ENCODE peak calls at places on chromosomes 3 and 15, in six cellular contexts. R, T, J, H, Y and M are unnamed samples. For H3K9me3, the result is how much of the 10 kb centered on the place peaks cover.

GRCh38 chr3:43190682-43191081 is 84.8 kb upstream of the POMGNT2 start:
- DNase-seq in J (no peak), T (no peak), Y (no peak), R (peak), H (no peak), M (no peak)

GRCh38 chr3:108090066-108090700 is 648 bp downstream of the CD47 start:
- DNase-seq in R (peak), J (peak), Y (peak), T (no peak), H (peak), M (peak)

GRCh38 chr15:94580186-94580585 is 348.8 kb downstream of the MCTP2 start:
- DNase-seq in T (no peak), J (no peak), H (no peak), R (no peak), Y (no peak), M (no peak)

GRCh38 chr15:79372428-79372827 is 59.7 kb upstream of the MINAR1 start:
- DNase-seq in T (no peak), H (no peak), J (no peak), R (no peak), Y (no peak), M (no peak)

GRCh38 chr3:146044046-146044445 is 116.9 kb downstream of the PLOD2 start:
- DNase-seq in H (no peak), R (no peak), Y (no peak), J (no peak), T (no peak), M (no peak)

GRCh38 chr3:125398952-125399351 is 23.8 kb upstream of the ZNF148 start:
- DNase-seq in H (no peak), Y (no peak), J (no peak), R (no peak), T (no peak), M (no peak)

GRCh38 chr3:116440196-116440595 is 5.1 kb downstream of the LSAMP start:
- DNase-seq in J (no peak), R (peak), T (no peak), H (no peak), Y (no peak), M (no peak)

GRCh38 chr3:46154300-46154699 is 53.8 kb downstream of the CCR1 start:
- DNase-seq in R (no peak), H (no peak), Y (no peak), J (no peak), T (no peak), M (no peak)

GRCh38 chr3:56019490-56019889 is 448.8 kb downstream of the ERC2 start:
- DNase-seq in H (no peak), J (no peak), T (no peak), R (no peak), Y (no peak), M (no peak)

GRCh38 chr3:170639003-170639402 is 53.1 kb upstream of the SLC7A14 start:
- DNase-seq in J (no peak), H (no peak), T (no peak), R (no peak), Y (no peak), M (no peak)

GRCh38 chr3:72683068-72683467 is 165.2 kb downstream of the SHQ1 start:
- DNase-seq in T (no peak), Y (no peak), R (no peak), H (no peak), J (no peak), M (no peak)

GRCh38 chr3:35932995-35933394 is 293.7 kb downstream of the ARPP21 start:
- DNase-seq in R (peak), H (no peak), T (peak), Y (no peak), J (no peak), M (no peak)

GRCh38 chr3:46110701-46111493 is 83.6 kb upstream of the XCR1 start:
- DNase-seq in R (peak), T (no peak), Y (no peak), H (no peak), J (no peak), M (no peak)

GRCh38 chr3:66453525-66454463 is 47.0 kb downstream of the LRIG1 start:
- DNase-seq in J (no peak), R (no peak), T (peak), Y (no peak), H (no peak), M (no peak)

GRCh38 chr3:69051796-69052566 is at the start of gene TMF1:
- DNase-seq in Y (peak), J (peak), R (peak), H (peak), T (peak), M (peak)

GRCh38 chr3:114554716-114555115 is 260.9 kb downstream of the TIGIT start:
- DNase-seq in R (no peak), T (no peak), J (no peak), H (no peak), Y (no peak), M (no peak)

DNA sequence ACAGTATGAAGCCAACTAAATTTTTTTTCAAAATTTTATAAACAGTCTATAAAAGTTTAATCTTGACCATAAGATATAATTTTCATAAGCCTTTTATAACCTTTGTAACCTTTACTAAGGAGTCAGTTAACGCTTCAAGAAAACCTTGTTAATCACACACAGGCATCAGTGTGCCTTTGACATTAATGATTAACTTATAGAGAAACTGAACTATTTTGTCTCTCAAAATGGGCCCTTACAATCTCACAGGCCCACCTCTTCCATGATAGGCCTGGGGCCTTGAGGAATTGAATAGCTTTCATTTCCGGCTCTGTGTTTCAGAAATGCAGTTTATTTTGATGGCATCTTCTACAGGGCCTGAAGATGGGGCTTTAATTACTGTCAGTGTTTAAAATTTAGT is 70.1 kb downstream of the CD200 start:
- DNase-seq in R (no peak), T (no peak), H (no peak), Y (no peak), J (no peak), M (no peak)
- H3K9me3 ChIP-seq in R (under half), T (under half), H (under half), Y (under half), J (under half), M (under half)

DNA sequence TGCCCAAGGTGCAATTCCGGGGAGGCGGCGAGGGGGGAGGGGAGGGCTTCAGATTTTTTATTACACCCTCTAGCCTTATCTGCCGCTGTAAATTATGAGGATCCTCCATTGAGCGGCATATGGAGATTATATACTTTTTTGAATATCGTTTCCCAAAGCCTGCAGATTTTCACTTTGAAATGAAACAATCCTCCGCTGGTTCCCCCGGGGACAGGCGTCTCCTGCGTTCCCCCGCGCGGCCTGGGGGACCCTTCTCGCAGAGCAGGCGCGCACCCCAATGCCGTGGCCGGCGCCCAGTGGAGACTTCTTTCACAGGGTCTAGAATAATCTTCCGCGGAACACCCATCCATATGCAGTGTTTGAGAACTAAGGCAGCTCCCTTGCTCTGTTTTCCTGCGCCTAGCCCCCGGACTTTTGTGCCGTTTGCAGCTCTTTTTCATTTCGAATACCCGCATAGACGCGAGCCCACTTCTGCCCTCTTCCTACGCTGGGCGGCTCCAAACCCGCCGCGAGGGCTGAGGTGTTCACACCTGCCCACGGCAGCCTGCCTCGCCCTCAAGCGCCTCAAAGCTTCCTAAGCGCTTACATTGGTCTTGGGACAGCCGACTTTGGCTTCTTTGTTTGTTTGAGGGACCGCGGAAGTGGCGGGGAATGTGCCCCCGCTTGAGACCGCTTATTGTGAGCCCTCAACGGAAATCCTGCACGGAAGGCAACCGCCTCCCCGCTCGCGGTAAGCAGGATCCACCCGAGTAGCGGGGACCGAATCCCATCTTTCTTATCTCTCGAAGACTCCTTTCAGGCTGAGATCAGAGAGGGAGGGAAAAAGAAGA is 7.5 kb downstream of the SOX14 start:
- DNase-seq in Y (no peak), T (no peak), H (no peak), J (no peak), R (no peak), M (no peak)
- H3K9me3 ChIP-seq in Y (under half), T (under half), H (under half), J (under half), R (under half), M (under half)

DNA sequence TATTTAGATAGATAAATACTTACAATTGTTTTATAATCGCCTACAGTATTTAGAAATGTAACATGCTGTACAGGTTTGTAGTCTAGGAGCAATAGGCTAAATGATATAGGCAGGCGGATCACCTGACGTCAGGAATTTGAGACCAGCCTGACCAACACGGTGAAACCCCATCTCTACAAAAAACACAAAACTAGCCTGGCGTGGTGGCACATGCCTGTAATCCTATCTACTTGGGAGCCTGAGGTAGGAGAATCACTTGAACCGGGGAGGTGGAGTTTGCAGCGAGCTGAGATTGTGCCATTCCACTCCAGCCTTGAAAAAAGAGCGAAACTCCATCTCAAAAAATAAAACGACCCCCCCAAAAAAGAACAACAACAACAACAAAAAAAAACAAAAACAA is 375.2 kb upstream of the EPHA3 start:
- DNase-seq in T (no peak), R (no peak), Y (no peak), H (no peak), J (no peak), M (no peak)
- H3K9me3 ChIP-seq in T (under half), R (under half), Y (under half), H (under half), J (under half), M (under half)

GRCh38 chr15:88832791-88833190 is 29.6 kb downstream of the ACAN start:
- DNase-seq in T (no peak), R (no peak), H (no peak), J (no peak), Y (no peak), M (no peak)
- H3K9me3 ChIP-seq in T (under half), R (under half), H (under half), J (under half), Y (under half), M (under half)

GRCh38 chr3:54225841-54226528 is 103.6 kb downstream of the CACNA2D3 start:
- DNase-seq in H (no peak), J (no peak), Y (no peak), R (no peak), T (peak), M (no peak)

GRCh38 chr3:54222318-54222717 is 100.0 kb downstream of the CACNA2D3 start:
- DNase-seq in R (no peak), Y (no peak), H (no peak), T (no peak), J (no peak), M (no peak)

GRCh38 chr3:54228806-54229205 is 106.5 kb downstream of the CACNA2D3 start:
- DNase-seq in Y (no peak), H (no peak), T (no peak), J (no peak), R (no peak), M (no peak)

GRCh38 chr3:54217828-54218227 is 95.5 kb downstream of the CACNA2D3 start:
- DNase-seq in J (no peak), H (no peak), R (no peak), T (no peak), Y (no peak), M (no peak)

DNA sequence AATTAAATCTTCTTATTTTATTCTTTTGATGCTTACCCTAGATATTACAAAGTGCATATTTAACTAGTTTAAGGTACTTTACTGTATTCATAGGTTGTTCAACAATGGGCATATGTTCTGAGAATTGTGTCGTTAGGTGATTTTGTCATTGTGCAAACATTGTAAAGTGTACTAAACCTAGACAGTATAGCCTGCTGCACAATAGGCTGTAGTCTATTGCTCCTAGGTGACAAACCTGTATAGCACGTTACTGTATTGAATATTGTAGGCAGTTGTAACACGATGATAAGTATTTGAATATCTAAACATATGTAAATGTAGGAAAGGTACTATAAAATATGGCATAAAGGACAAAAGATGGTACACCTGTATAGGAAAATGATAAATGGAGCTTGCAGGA is 100.7 kb downstream of the CACNA2D3 start:
- DNase-seq in J (no peak), R (no peak), Y (no peak), H (no peak), T (no peak), M (no peak)
- H3K9me3 ChIP-seq in J (under half), R (under half), Y (under half), H (under half), T (under half), M (under half)

DNA sequence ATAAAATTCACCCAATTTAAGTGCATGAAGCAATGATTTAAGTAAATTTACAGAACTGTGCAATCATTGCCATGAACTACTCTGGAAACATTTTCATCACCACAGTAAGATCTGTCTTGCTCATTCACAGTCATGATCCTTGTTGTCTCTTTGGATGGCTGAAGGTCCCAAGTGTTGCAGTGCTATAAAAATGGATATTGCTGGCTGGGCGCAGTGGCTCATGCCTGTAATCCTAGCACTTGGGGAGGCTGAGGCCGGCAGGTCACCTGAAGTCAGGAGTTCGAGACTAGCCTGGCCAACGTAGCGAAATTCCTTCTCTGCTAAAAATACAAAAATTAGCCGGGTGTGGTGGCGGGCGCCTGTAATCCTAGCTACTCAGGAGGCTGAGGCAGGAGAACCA is 17.0 kb downstream of the SNRPN start:
- DNase-seq in J (no peak), Y (no peak), T (no peak), R (no peak), H (no peak), M (no peak)
- H3K9me3 ChIP-seq in J (under half), Y (under half), T (under half), R (under half), H (under half), M (half or more)